ENCODE peak calls at places on chromosomes 2 and 18, in seven cellular contexts. One of them, this sample, is unnamed.

GRCh38 chr2:230903251-230904150 is 21.5 kb downstream of the GPR55 start:
- DNase-seq in CD8-positive, alpha-beta T cell: no peak
- DNase-seq in NCI-H1105 treated with DMSO at 0.1 percent for 48 hours: no peak
- DNase-seq in tibial artery: peak
- DNase-seq in stimulated activated CD8-positive, alpha-beta memory T cell treated with anti-CD3 and anti-CD28 coated beads, Interleukin-2, amount 100 ng/mL, for 1 hour: no peak
- DNase-seq in A549: no peak
- DNase-seq in central memory CD4-positive, alpha-beta T cell: no peak
- DNase-seq in this sample: no peak

GRCh38 chr2:196149926-196150325 is 21.5 kb downstream of the STK17B start:
- DNase-seq in CD8-positive, alpha-beta T cell: no peak
- DNase-seq in NCI-H1105 treated with DMSO at 0.1 percent for 48 hours: no peak
- DNase-seq in tibial artery: no peak
- DNase-seq in stimulated activated CD8-positive, alpha-beta memory T cell treated with anti-CD3 and anti-CD28 coated beads, Interleukin-2, amount 100 ng/mL, for 1 hour: no peak
- DNase-seq in A549: no peak
- DNase-seq in central memory CD4-positive, alpha-beta T cell: no peak
- DNase-seq in this sample: no peak

GRCh38 chr2:201520201-201520600 is 68.7 kb downstream of the STRADB start:
- DNase-seq in CD8-positive, alpha-beta T cell: no peak
- DNase-seq in NCI-H1105 treated with DMSO at 0.1 percent for 48 hours: no peak
- DNase-seq in tibial artery: no peak
- DNase-seq in stimulated activated CD8-positive, alpha-beta memory T cell treated with anti-CD3 and anti-CD28 coated beads, Interleukin-2, amount 100 ng/mL, for 1 hour: no peak
- DNase-seq in A549: no peak
- DNase-seq in central memory CD4-positive, alpha-beta T cell: no peak
- DNase-seq in this sample: no peak

GRCh38 chr2:9629222-9630000 is 1.4 kb downstream of the YWHAQ start:
- DNase-seq in CD8-positive, alpha-beta T cell: no peak
- DNase-seq in NCI-H1105 treated with DMSO at 0.1 percent for 48 hours: no peak
- DNase-seq in tibial artery: no peak
- DNase-seq in stimulated activated CD8-positive, alpha-beta memory T cell treated with anti-CD3 and anti-CD28 coated beads, Interleukin-2, amount 100 ng/mL, for 1 hour: no peak
- DNase-seq in A549: peak
- DNase-seq in central memory CD4-positive, alpha-beta T cell: no peak
- DNase-seq in this sample: no peak

GRCh38 chr2:1601471-1602358 is 142.6 kb downstream of the PXDN start:
- DNase-seq in CD8-positive, alpha-beta T cell: no peak
- DNase-seq in NCI-H1105 treated with DMSO at 0.1 percent for 48 hours: no peak
- DNase-seq in tibial artery: peak
- DNase-seq in stimulated activated CD8-positive, alpha-beta memory T cell treated with anti-CD3 and anti-CD28 coated beads, Interleukin-2, amount 100 ng/mL, for 1 hour: no peak
- DNase-seq in A549: no peak
- DNase-seq in central memory CD4-positive, alpha-beta T cell: no peak
- DNase-seq in this sample: no peak

GRCh38 chr18:48952287-48953095 is 1.7 kb upstream of the SMAD7 start:
- DNase-seq in CD8-positive, alpha-beta T cell: no peak
- DNase-seq in NCI-H1105 treated with DMSO at 0.1 percent for 48 hours: peak
- DNase-seq in tibial artery: peak
- DNase-seq in stimulated activated CD8-positive, alpha-beta memory T cell treated with anti-CD3 and anti-CD28 coated beads, Interleukin-2, amount 100 ng/mL, for 1 hour: no peak
- DNase-seq in A549: peak
- DNase-seq in central memory CD4-positive, alpha-beta T cell: no peak
- DNase-seq in this sample: peak

GRCh38 chr18:65721634-65722033 is 29.2 kb upstream of the CDH7 start:
- DNase-seq in CD8-positive, alpha-beta T cell: no peak
- DNase-seq in NCI-H1105 treated with DMSO at 0.1 percent for 48 hours: no peak
- DNase-seq in tibial artery: no peak
- DNase-seq in stimulated activated CD8-positive, alpha-beta memory T cell treated with anti-CD3 and anti-CD28 coated beads, Interleukin-2, amount 100 ng/mL, for 1 hour: no peak
- DNase-seq in A549: no peak
- DNase-seq in central memory CD4-positive, alpha-beta T cell: no peak
- DNase-seq in this sample: no peak

GRCh38 chr18:8800445-8800844 is 95.1 kb downstream of the MTCL1 start:
- DNase-seq in CD8-positive, alpha-beta T cell: no peak
- DNase-seq in NCI-H1105 treated with DMSO at 0.1 percent for 48 hours: no peak
- DNase-seq in tibial artery: no peak
- DNase-seq in stimulated activated CD8-positive, alpha-beta memory T cell treated with anti-CD3 and anti-CD28 coated beads, Interleukin-2, amount 100 ng/mL, for 1 hour: no peak
- DNase-seq in A549: peak
- DNase-seq in central memory CD4-positive, alpha-beta T cell: no peak
- DNase-seq in this sample: no peak

GRCh38 chr18:25862881-25863600 is 227.4 kb downstream of the SS18 start:
- DNase-seq in CD8-positive, alpha-beta T cell: no peak
- DNase-seq in NCI-H1105 treated with DMSO at 0.1 percent for 48 hours: no peak
- DNase-seq in tibial artery: no peak
- DNase-seq in stimulated activated CD8-positive, alpha-beta memory T cell treated with anti-CD3 and anti-CD28 coated beads, Interleukin-2, amount 100 ng/mL, for 1 hour: no peak
- DNase-seq in A549: no peak
- DNase-seq in central memory CD4-positive, alpha-beta T cell: no peak
- DNase-seq in this sample: no peak

GRCh38 chr2:36889782-36890181 is 76.6 kb downstream of the STRN start:
- DNase-seq in CD8-positive, alpha-beta T cell: no peak
- DNase-seq in NCI-H1105 treated with DMSO at 0.1 percent for 48 hours: no peak
- DNase-seq in tibial artery: no peak
- DNase-seq in stimulated activated CD8-positive, alpha-beta memory T cell treated with anti-CD3 and anti-CD28 coated beads, Interleukin-2, amount 100 ng/mL, for 1 hour: no peak
- DNase-seq in A549: peak
- DNase-seq in central memory CD4-positive, alpha-beta T cell: no peak
- DNase-seq in this sample: no peak

GRCh38 chr2:173568054-173568453 is 213.4 kb downstream of the CDCA7 start:
- DNase-seq in CD8-positive, alpha-beta T cell: no peak
- DNase-seq in NCI-H1105 treated with DMSO at 0.1 percent for 48 hours: peak
- DNase-seq in tibial artery: no peak
- DNase-seq in stimulated activated CD8-positive, alpha-beta memory T cell treated with anti-CD3 and anti-CD28 coated beads, Interleukin-2, amount 100 ng/mL, for 1 hour: no peak
- DNase-seq in A549: peak
- DNase-seq in central memory CD4-positive, alpha-beta T cell: no peak
- DNase-seq in this sample: peak

GRCh38 chr18:36493349-36494281 is 196.1 kb downstream of the FHOD3 start:
- DNase-seq in CD8-positive, alpha-beta T cell: no peak
- DNase-seq in NCI-H1105 treated with DMSO at 0.1 percent for 48 hours: peak
- DNase-seq in tibial artery: no peak
- DNase-seq in stimulated activated CD8-positive, alpha-beta memory T cell treated with anti-CD3 and anti-CD28 coated beads, Interleukin-2, amount 100 ng/mL, for 1 hour: no peak
- DNase-seq in A549: no peak
- DNase-seq in central memory CD4-positive, alpha-beta T cell: no peak
- DNase-seq in this sample: no peak

GRCh38 chr2:196954001-196954400 is 27.5 kb upstream of the PGAP1 start:
- DNase-seq in CD8-positive, alpha-beta T cell: no peak
- DNase-seq in NCI-H1105 treated with DMSO at 0.1 percent for 48 hours: no peak
- DNase-seq in tibial artery: no peak
- DNase-seq in stimulated activated CD8-positive, alpha-beta memory T cell treated with anti-CD3 and anti-CD28 coated beads, Interleukin-2, amount 100 ng/mL, for 1 hour: no peak
- DNase-seq in A549: no peak
- DNase-seq in central memory CD4-positive, alpha-beta T cell: no peak
- DNase-seq in this sample: no peak

GRCh38 chr2:218405365-218406208 is 5.9 kb downstream of the CTDSP1 start:
- DNase-seq in CD8-positive, alpha-beta T cell: no peak
- DNase-seq in NCI-H1105 treated with DMSO at 0.1 percent for 48 hours: peak
- DNase-seq in tibial artery: peak
- DNase-seq in stimulated activated CD8-positive, alpha-beta memory T cell treated with anti-CD3 and anti-CD28 coated beads, Interleukin-2, amount 100 ng/mL, for 1 hour: no peak
- DNase-seq in A549: no peak
- DNase-seq in central memory CD4-positive, alpha-beta T cell: no peak
- DNase-seq in this sample: no peak

GRCh38 chr2:98768765-98769476 is 38.0 kb upstream of the MGAT4A start:
- DNase-seq in CD8-positive, alpha-beta T cell: no peak
- DNase-seq in NCI-H1105 treated with DMSO at 0.1 percent for 48 hours: peak
- DNase-seq in tibial artery: no peak
- DNase-seq in stimulated activated CD8-positive, alpha-beta memory T cell treated with anti-CD3 and anti-CD28 coated beads, Interleukin-2, amount 100 ng/mL, for 1 hour: no peak
- DNase-seq in A549: peak
- DNase-seq in central memory CD4-positive, alpha-beta T cell: no peak
- DNase-seq in this sample: peak

GRCh38 chr2:118774458-118775133 is 72.9 kb downstream of the EN1 start:
- DNase-seq in CD8-positive, alpha-beta T cell: no peak
- DNase-seq in NCI-H1105 treated with DMSO at 0.1 percent for 48 hours: peak
- DNase-seq in tibial artery: no peak
- DNase-seq in stimulated activated CD8-positive, alpha-beta memory T cell treated with anti-CD3 and anti-CD28 coated beads, Interleukin-2, amount 100 ng/mL, for 1 hour: no peak
- DNase-seq in A549: peak
- DNase-seq in central memory CD4-positive, alpha-beta T cell: no peak
- DNase-seq in this sample: no peak

GRCh38 chr2:96485350-96485749 is 19.8 kb downstream of the NEURL3 start:
- DNase-seq in CD8-positive, alpha-beta T cell: no peak
- DNase-seq in NCI-H1105 treated with DMSO at 0.1 percent for 48 hours: no peak
- DNase-seq in tibial artery: no peak
- DNase-seq in stimulated activated CD8-positive, alpha-beta memory T cell treated with anti-CD3 and anti-CD28 coated beads, Interleukin-2, amount 100 ng/mL, for 1 hour: no peak
- DNase-seq in A549: no peak
- DNase-seq in central memory CD4-positive, alpha-beta T cell: no peak
- DNase-seq in this sample: no peak

GRCh38 chr18:79979843-79980242 is 8.5 kb downstream of the TXNL4A start:
- DNase-seq in CD8-positive, alpha-beta T cell: no peak
- DNase-seq in NCI-H1105 treated with DMSO at 0.1 percent for 48 hours: no peak
- DNase-seq in tibial artery: no peak
- DNase-seq in stimulated activated CD8-positive, alpha-beta memory T cell treated with anti-CD3 and anti-CD28 coated beads, Interleukin-2, amount 100 ng/mL, for 1 hour: no peak
- DNase-seq in A549: no peak
- DNase-seq in central memory CD4-positive, alpha-beta T cell: no peak
- DNase-seq in this sample: no peak

GRCh38 chr2:235467586-235467985 is 26.3 kb upstream of the AGAP1 start:
- DNase-seq in CD8-positive, alpha-beta T cell: no peak
- DNase-seq in NCI-H1105 treated with DMSO at 0.1 percent for 48 hours: no peak
- DNase-seq in tibial artery: no peak
- DNase-seq in stimulated activated CD8-positive, alpha-beta memory T cell treated with anti-CD3 and anti-CD28 coated beads, Interleukin-2, amount 100 ng/mL, for 1 hour: no peak
- DNase-seq in A549: no peak
- DNase-seq in central memory CD4-positive, alpha-beta T cell: no peak
- DNase-seq in this sample: no peak

GRCh38 chr2:142722086-142722485 is 155.4 kb upstream of the KYNU start:
- DNase-seq in CD8-positive, alpha-beta T cell: no peak
- DNase-seq in NCI-H1105 treated with DMSO at 0.1 percent for 48 hours: no peak
- DNase-seq in tibial artery: no peak
- DNase-seq in stimulated activated CD8-positive, alpha-beta memory T cell treated with anti-CD3 and anti-CD28 coated beads, Interleukin-2, amount 100 ng/mL, for 1 hour: no peak
- DNase-seq in A549: no peak
- DNase-seq in central memory CD4-positive, alpha-beta T cell: no peak
- DNase-seq in this sample: no peak

GRCh38 chr18:68796936-68797690 is 767 bp upstream of the CCDC102B start:
- DNase-seq in CD8-positive, alpha-beta T cell: no peak
- DNase-seq in NCI-H1105 treated with DMSO at 0.1 percent for 48 hours: no peak
- DNase-seq in tibial artery: no peak
- DNase-seq in stimulated activated CD8-positive, alpha-beta memory T cell treated with anti-CD3 and anti-CD28 coated beads, Interleukin-2, amount 100 ng/mL, for 1 hour: no peak
- DNase-seq in A549: no peak
- DNase-seq in central memory CD4-positive, alpha-beta T cell: no peak
- DNase-seq in this sample: no peak

GRCh38 chr2:26913599-26914285 is 56.7 kb upstream of the MAPRE3 start:
- DNase-seq in CD8-positive, alpha-beta T cell: no peak
- DNase-seq in NCI-H1105 treated with DMSO at 0.1 percent for 48 hours: no peak
- DNase-seq in tibial artery: no peak
- DNase-seq in stimulated activated CD8-positive, alpha-beta memory T cell treated with anti-CD3 and anti-CD28 coated beads, Interleukin-2, amount 100 ng/mL, for 1 hour: no peak
- DNase-seq in A549: no peak
- DNase-seq in central memory CD4-positive, alpha-beta T cell: no peak
- DNase-seq in this sample: no peak

GRCh38 chr2:148201075-148202004 is 180.4 kb downstream of the MBD5 start:
- DNase-seq in CD8-positive, alpha-beta T cell: no peak
- DNase-seq in NCI-H1105 treated with DMSO at 0.1 percent for 48 hours: no peak
- DNase-seq in tibial artery: no peak
- DNase-seq in stimulated activated CD8-positive, alpha-beta memory T cell treated with anti-CD3 and anti-CD28 coated beads, Interleukin-2, amount 100 ng/mL, for 1 hour: peak
- DNase-seq in A549: peak
- DNase-seq in central memory CD4-positive, alpha-beta T cell: peak
- DNase-seq in this sample: peak

GRCh38 chr2:37632310-37632709 is 39.1 kb downstream of the CDC42EP3 start:
- DNase-seq in CD8-positive, alpha-beta T cell: no peak
- DNase-seq in NCI-H1105 treated with DMSO at 0.1 percent for 48 hours: no peak
- DNase-seq in tibial artery: no peak
- DNase-seq in stimulated activated CD8-positive, alpha-beta memory T cell treated with anti-CD3 and anti-CD28 coated beads, Interleukin-2, amount 100 ng/mL, for 1 hour: no peak
- DNase-seq in A549: no peak
- DNase-seq in central memory CD4-positive, alpha-beta T cell: no peak
- DNase-seq in this sample: no peak

GRCh38 chr2:8278709-8279354 is 403.0 kb upstream of the ID2 start:
- DNase-seq in CD8-positive, alpha-beta T cell: no peak
- DNase-seq in NCI-H1105 treated with DMSO at 0.1 percent for 48 hours: no peak
- DNase-seq in tibial artery: no peak
- DNase-seq in stimulated activated CD8-positive, alpha-beta memory T cell treated with anti-CD3 and anti-CD28 coated beads, Interleukin-2, amount 100 ng/mL, for 1 hour: no peak
- DNase-seq in A549: no peak
- DNase-seq in central memory CD4-positive, alpha-beta T cell: no peak
- DNase-seq in this sample: no peak

GRCh38 chr18:11668441-11669169 is 20.5 kb upstream of the GNAL start:
- DNase-seq in CD8-positive, alpha-beta T cell: no peak
- DNase-seq in NCI-H1105 treated with DMSO at 0.1 percent for 48 hours: no peak
- DNase-seq in tibial artery: no peak
- DNase-seq in stimulated activated CD8-positive, alpha-beta memory T cell treated with anti-CD3 and anti-CD28 coated beads, Interleukin-2, amount 100 ng/mL, for 1 hour: no peak
- DNase-seq in A549: no peak
- DNase-seq in central memory CD4-positive, alpha-beta T cell: no peak
- DNase-seq in this sample: no peak

GRCh38 chr2:102790086-102790453 is 28.2 kb downstream of the TMEM182 start:
- DNase-seq in CD8-positive, alpha-beta T cell: no peak
- DNase-seq in NCI-H1105 treated with DMSO at 0.1 percent for 48 hours: no peak
- DNase-seq in tibial artery: no peak
- DNase-seq in stimulated activated CD8-positive, alpha-beta memory T cell treated with anti-CD3 and anti-CD28 coated beads, Interleukin-2, amount 100 ng/mL, for 1 hour: no peak
- DNase-seq in A549: no peak
- DNase-seq in central memory CD4-positive, alpha-beta T cell: no peak
- DNase-seq in this sample: no peak

GRCh38 chr2:45403036-45403435 is 208.0 kb downstream of the SRBD1 start:
- DNase-seq in CD8-positive, alpha-beta T cell: no peak
- DNase-seq in NCI-H1105 treated with DMSO at 0.1 percent for 48 hours: no peak
- DNase-seq in tibial artery: no peak
- DNase-seq in stimulated activated CD8-positive, alpha-beta memory T cell treated with anti-CD3 and anti-CD28 coated beads, Interleukin-2, amount 100 ng/mL, for 1 hour: no peak
- DNase-seq in A549: no peak
- DNase-seq in central memory CD4-positive, alpha-beta T cell: no peak
- DNase-seq in this sample: no peak

GRCh38 chr18:47619771-47620170 is 310.7 kb downstream of the SMAD2 start:
- DNase-seq in CD8-positive, alpha-beta T cell: no peak
- DNase-seq in NCI-H1105 treated with DMSO at 0.1 percent for 48 hours: no peak
- DNase-seq in tibial artery: no peak
- DNase-seq in stimulated activated CD8-positive, alpha-beta memory T cell treated with anti-CD3 and anti-CD28 coated beads, Interleukin-2, amount 100 ng/mL, for 1 hour: no peak
- DNase-seq in A549: no peak
- DNase-seq in central memory CD4-positive, alpha-beta T cell: no peak
- DNase-seq in this sample: no peak

GRCh38 chr18:56139792-56140254 is 498.6 kb downstream of the TXNL1 start:
- DNase-seq in CD8-positive, alpha-beta T cell: no peak
- DNase-seq in NCI-H1105 treated with DMSO at 0.1 percent for 48 hours: no peak
- DNase-seq in tibial artery: peak
- DNase-seq in stimulated activated CD8-positive, alpha-beta memory T cell treated with anti-CD3 and anti-CD28 coated beads, Interleukin-2, amount 100 ng/mL, for 1 hour: no peak
- DNase-seq in A549: no peak
- DNase-seq in central memory CD4-positive, alpha-beta T cell: no peak
- DNase-seq in this sample: no peak

This sample was measured in COR-L47.